ENCODE peak calls at places on chromosomes 2 and 18, in five cellular contexts. Y, O, J, Q and G are unnamed samples.

GRCh38 chr2:126304147-126304546 is 351.8 kb upstream of the GYPC start:
- DNase-seq in O (no peak), J (no peak), Q (no peak), Y (no peak), G (no peak)

GRCh38 chr2:39730685-39731302 is 48.3 kb downstream of the THUMPD2 start:
- DNase-seq in Q (peak; percentile 51), O (no peak), Y (no peak), J (no peak), G (no peak)

GRCh38 chr2:237354930-237355329 is 59.0 kb downstream of the COL6A3 start:
- DNase-seq in O (no peak), Y (no peak), Q (peak; percentile 28), J (no peak), G (no peak)

GRCh38 chr18:62988467-62988866 is 273.1 kb downstream of the PHLPP1 start:
- DNase-seq in Y (no peak), Q (no peak), O (no peak), J (no peak), G (no peak)

GRCh38 chr2:46170611-46171385 is 126.4 kb upstream of the EPAS1 start:
- DNase-seq in Q (no peak), J (no peak), Y (no peak), O (no peak), G (no peak)

GRCh38 chr18:25005602-25006375 is 346.2 kb downstream of the ZNF521 start:
- DNase-seq in J (no peak), O (no peak), Q (no peak), Y (no peak), G (no peak)

GRCh38 chr2:84894758-84895520 is 10.5 kb upstream of the TMSB10 start:
- DNase-seq in O (no peak), J (no peak), Q (peak; percentile 48), Y (no peak), G (no peak)

GRCh38 chr2:30225131-30225762 is 6.1 kb upstream of the LBH start:
- DNase-seq in O (no peak), J (no peak), Q (peak; percentile 49), Y (no peak), G (no peak)

GRCh38 chr2:143259368-143259958 is 130.2 kb downstream of the ARHGAP15 start:
- DNase-seq in O (peak; percentile 52), J (peak; percentile 65), Y (no peak), Q (peak; percentile 88), G (peak; percentile 21)

GRCh38 chr2:180655393-180655792 is 325.0 kb upstream of the UBE2E3 start:
- DNase-seq in O (no peak), Y (no peak), J (no peak), Q (no peak), G (no peak)

GRCh38 chr2:179020156-179020750 is 29.7 kb downstream of the CCDC141 start:
- DNase-seq in Y (no peak), Q (peak; percentile 90), O (peak; percentile 14), J (peak; percentile 29), G (no peak)

GRCh38 chr2:239827511-239827865 is 197.7 kb downstream of the NDUFA10 start:
- DNase-seq in J (peak; percentile 21), Q (no peak), O (no peak), Y (peak; percentile 61), G (no peak)

GRCh38 chr2:64288321-64288931 is 144.2 kb upstream of the PELI1 start:
- DNase-seq in J (no peak), O (no peak), Y (no peak), Q (no peak), G (no peak)

GRCh38 chr2:233351423-233351822 is 2.9 kb upstream of the DGKD start:
- DNase-seq in Q (no peak), J (no peak), Y (no peak), O (peak; percentile 38), G (no peak)

GRCh38 chr2:27306657-27307544 is 1.3 kb downstream of the UCN start:
- DNase-seq in Q (peak; percentile 73), O (no peak), J (no peak), Y (no peak), G (no peak)

GRCh38 chr18:77165489-77166415 is 33.2 kb upstream of the MBP start:
- DNase-seq in O (no peak), J (no peak), Y (no peak), Q (no peak), G (peak; percentile 84)

GRCh38 chr2:34102359-34102758 is 503.3 kb upstream of the FAM98A start:
- DNase-seq in O (no peak), J (no peak), Y (no peak), Q (no peak), G (no peak)

GRCh38 chr2:230441188-230441897 is 25.3 kb downstream of the SP100 start:
- DNase-seq in Y (no peak), O (no peak), J (no peak), Q (no peak), G (peak; percentile 34)

GRCh38 chr2:21866316-21866715 is 742.5 kb downstream of the TDRD15 start:
- DNase-seq in J (no peak), Y (no peak), Q (peak; percentile 72), O (no peak), G (no peak)

GRCh38 chr2:124272442-124272841 is 247.4 kb downstream of the CNTNAP5 start:
- DNase-seq in Q (no peak), Y (no peak), O (no peak), J (no peak), G (no peak)

GRCh38 chr2:181411105-181411849 is 45.9 kb upstream of the ITGA4 start:
- DNase-seq in Q (peak; percentile 87), Y (no peak), O (no peak), J (no peak), G (no peak)

GRCh38 chr18:27540126-27540525 is 355.0 kb upstream of the CHST9 start:
- DNase-seq in Q (peak; percentile 58), J (no peak), O (no peak), Y (no peak), G (no peak)

GRCh38 chr18:26453370-26454030 is 94.9 kb downstream of the KCTD1 start:
- DNase-seq in Y (no peak), J (no peak), O (no peak), Q (no peak), G (no peak)

GRCh38 chr2:71068218-71069035 is at the start of gene NAGK:
- DNase-seq in O (peak; percentile 97), J (peak; percentile 97), Y (peak; percentile 98), Q (peak; percentile 99), G (peak; percentile 97)

GRCh38 chr2:71066856-71067255 is 1.6 kb upstream of the NAGK start:
- DNase-seq in Y (no peak), Q (no peak), J (no peak), O (no peak), G (no peak)

GRCh38 chr2:71069376-71069775 is 928 bp downstream of the NAGK start:
- DNase-seq in Y (no peak), O (no peak), Q (no peak), J (no peak), G (no peak)

GRCh38 chr2:71064754-71065621 is 3.5 kb upstream of the NAGK start:
- DNase-seq in O (no peak), Y (no peak), Q (no peak), J (no peak), G (no peak)

DNA sequence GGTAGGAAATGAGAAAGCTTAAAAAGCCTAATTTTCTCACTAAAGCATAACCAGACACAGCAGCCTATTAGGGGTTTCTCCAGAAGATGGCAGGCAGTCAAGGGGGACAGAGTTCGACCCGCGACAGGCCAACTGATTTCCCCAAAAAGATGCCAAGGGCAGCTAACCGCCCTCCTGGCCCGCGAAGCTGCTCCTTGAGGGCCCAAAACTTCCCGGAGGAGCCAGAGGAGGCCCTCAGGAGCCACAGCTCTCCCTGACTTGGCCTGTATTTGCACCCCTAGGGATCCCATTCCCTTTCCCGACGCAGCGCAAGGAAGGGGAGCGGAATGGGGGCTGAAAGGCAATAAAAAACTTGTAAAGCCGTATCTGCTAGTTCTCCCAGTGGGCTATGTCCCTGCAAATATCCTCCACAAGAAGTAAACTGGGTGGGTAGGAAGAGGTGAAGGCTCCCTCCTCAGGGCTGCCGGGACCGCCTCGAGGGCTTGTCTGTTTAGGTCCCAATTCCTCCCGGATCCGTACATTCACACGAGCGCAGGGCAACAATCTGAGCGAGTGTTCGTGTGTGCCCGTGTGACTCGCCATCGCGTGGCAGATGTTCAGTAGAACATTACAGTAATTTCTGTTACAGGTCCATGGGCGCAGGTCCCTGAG is 756 bp upstream of the NAGK start:
- DNase-seq in Q (no peak), O (no peak), J (no peak), Y (no peak), G (no peak)
- H3K4me1 ChIP-seq in Q (peaks cover 7% of the 10 kb centered on the region), O (peaks cover 34% of the 10 kb centered on the region), J (peaks cover 13% of the 10 kb centered on the region), Y (no peaks in the 10 kb centered on the region), G (peaks cover 21% of the 10 kb centered on the region)

GRCh38 chr2:71463342-71463654 is 9.9 kb downstream of the DYSF start:
- DNase-seq in J (no peak), Y (no peak), Q (no peak), O (no peak), G (no peak)
- H3K4me1 ChIP-seq in J (peaks cover 10% of the 10 kb centered on the region), Y (no peaks in the 10 kb centered on the region), Q (no peaks in the 10 kb centered on the region), O (peaks cover 9% of the 10 kb centered on the region), G (peaks cover 92% of the 10 kb centered on the region)

DNA sequence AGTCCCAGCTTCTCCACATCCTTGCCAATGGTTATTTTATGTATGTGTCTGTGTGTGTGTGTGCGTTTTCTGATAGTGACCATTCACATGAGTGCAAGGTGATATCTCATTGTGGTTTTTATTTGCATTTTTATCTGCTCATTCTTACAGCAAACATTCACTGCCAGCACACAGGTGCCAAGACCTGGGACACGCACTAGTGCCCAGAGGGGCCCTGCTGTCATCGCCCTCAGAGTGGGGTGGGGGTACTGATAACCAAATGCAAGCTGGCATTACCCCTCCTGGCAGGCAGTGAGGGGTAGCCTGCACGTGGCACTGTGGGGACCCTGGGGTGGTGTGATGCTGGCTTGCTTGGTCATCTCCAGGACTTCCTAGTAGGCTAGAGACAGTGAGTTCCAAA is 285.4 kb downstream of the LPIN1 start:
- DNase-seq in J (no peak), O (no peak), Y (no peak), Q (no peak), G (no peak)
- H3K4me1 ChIP-seq in J (no peaks in the 10 kb centered on the region), O (no peaks in the 10 kb centered on the region), Y (no peaks in the 10 kb centered on the region), Q (no peaks in the 10 kb centered on the region), G (no peaks in the 10 kb centered on the region)

GRCh38 chr2:42846026-42846425 is 53.6 kb upstream of the HAAO start:
- DNase-seq in Q (peak; percentile 27), Y (no peak), J (no peak), O (peak; percentile 1), G (no peak)

GRCh38 chr2:42847596-42848151 is 55.3 kb upstream of the HAAO start:
- DNase-seq in Q (peak; percentile 17), O (no peak), Y (no peak), J (no peak), G (no peak)

GRCh38 chr2:42848726-42849290 is 56.4 kb upstream of the HAAO start:
- DNase-seq in Q (peak; percentile 20), O (peak; percentile 1), J (no peak), Y (no peak), G (peak; percentile 3)

GRCh38 chr2:42848270-42848669 is 55.9 kb upstream of the HAAO start:
- DNase-seq in Y (no peak), J (no peak), O (no peak), Q (peak; percentile 3), G (no peak)

DNA sequence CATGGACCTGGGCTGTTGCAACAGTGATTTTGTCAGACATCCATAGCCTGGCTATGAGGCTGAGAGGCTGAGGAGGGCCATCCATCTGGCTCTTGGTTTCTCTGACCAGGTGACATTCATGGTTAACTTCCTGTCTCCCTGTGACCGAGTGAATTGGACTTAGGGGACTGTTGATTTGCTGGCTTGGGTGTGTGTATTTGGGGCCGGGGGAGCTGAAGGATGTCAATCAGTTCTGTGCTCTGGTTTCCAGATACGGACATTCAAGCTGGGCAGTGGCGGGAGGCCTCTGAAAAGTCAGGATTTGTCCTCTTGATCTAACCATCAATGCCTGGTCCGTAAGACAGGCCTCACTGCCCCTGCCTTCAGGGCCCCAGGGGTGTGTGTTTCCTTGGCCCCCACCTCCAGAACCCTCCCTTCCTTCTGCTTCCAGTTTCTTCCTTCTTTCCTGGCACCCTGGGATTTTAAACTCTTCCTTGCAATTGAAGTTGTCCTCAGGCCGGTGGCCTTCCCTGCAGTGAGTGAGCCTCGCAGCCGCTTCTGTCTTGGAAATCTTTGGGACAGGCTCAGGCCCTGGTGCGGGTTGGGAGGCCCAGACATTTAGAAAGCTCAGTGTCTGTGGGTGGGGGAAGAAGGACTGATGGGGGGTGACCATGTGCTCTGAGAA is 54.7 kb upstream of the HAAO start:
- DNase-seq in J (no peak), Y (no peak), Q (peak; percentile 29), O (no peak), G (no peak)
- H3K4me1 ChIP-seq in J (no peaks in the 10 kb centered on the region), Y (no peaks in the 10 kb centered on the region), Q (no peaks in the 10 kb centered on the region), O (no peaks in the 10 kb centered on the region), G (peaks cover 4% of the 10 kb centered on the region)